ENCODE peak calls at places on chromosome 12, in eight cellular contexts. One of them, this sample, is unnamed. For H3K4me1 and H3K27me3, the result is how much of the 10 kb centered on the place peaks cover.

GRCh38 chr12:109868182-109869051 is 11.9 kb downstream of the GLTP start:
- DNase-seq in mammary epithelial cell: peak
- DNase-seq in heart left ventricle: no peak
- DNase-seq in endodermal cell: no peak
- DNase-seq in Caco-2: no peak
- DNase-seq in H1: no peak
- DNase-seq in transverse colon: no peak
- DNase-seq in PC-9: no peak
- DNase-seq in this sample: no peak

GRCh38 chr12:11949738-11950403 is 120.9 kb upstream of the BCL2L14 start:
- DNase-seq in mammary epithelial cell: peak
- DNase-seq in heart left ventricle: no peak
- DNase-seq in endodermal cell: no peak
- DNase-seq in Caco-2: no peak
- DNase-seq in H1: peak
- DNase-seq in transverse colon: no peak
- DNase-seq in PC-9: no peak
- DNase-seq in this sample: peak

GRCh38 chr12:7915911-7916403 is 20.0 kb downstream of the SLC2A3 start:
- DNase-seq in mammary epithelial cell: peak
- DNase-seq in heart left ventricle: no peak
- DNase-seq in endodermal cell: peak
- DNase-seq in Caco-2: peak
- DNase-seq in H1: peak
- DNase-seq in transverse colon: no peak
- DNase-seq in PC-9: no peak
- DNase-seq in this sample: no peak

GRCh38 chr12:13044002-13044858 is at the start of gene FAM234B:
- DNase-seq in mammary epithelial cell: peak
- DNase-seq in heart left ventricle: peak
- DNase-seq in endodermal cell: peak
- DNase-seq in Caco-2: peak
- DNase-seq in H1: peak
- DNase-seq in transverse colon: peak
- DNase-seq in PC-9: no peak
- DNase-seq in this sample: peak

GRCh38 chr12:68557011-68557715 is 53.5 kb upstream of the RAP1B start:
- DNase-seq in mammary epithelial cell: peak
- DNase-seq in heart left ventricle: no peak
- DNase-seq in endodermal cell: no peak
- DNase-seq in Caco-2: no peak
- DNase-seq in H1: no peak
- DNase-seq in transverse colon: no peak
- DNase-seq in PC-9: no peak
- DNase-seq in this sample: no peak

GRCh38 chr12:128078311-128078851 is 188.6 kb upstream of the TMEM132C start:
- DNase-seq in mammary epithelial cell: no peak
- DNase-seq in heart left ventricle: no peak
- DNase-seq in endodermal cell: no peak
- DNase-seq in Caco-2: no peak
- DNase-seq in H1: no peak
- DNase-seq in transverse colon: no peak
- DNase-seq in PC-9: no peak
- DNase-seq in this sample: no peak

GRCh38 chr12:71755146-71755892 is 656 bp downstream of the RAB21 start:
- DNase-seq in mammary epithelial cell: peak
- DNase-seq in heart left ventricle: peak
- DNase-seq in endodermal cell: no peak
- DNase-seq in Caco-2: peak
- DNase-seq in H1: no peak
- DNase-seq in transverse colon: peak
- DNase-seq in PC-9: peak
- DNase-seq in this sample: peak

GRCh38 chr12:5518584-5519365 is 86.9 kb downstream of the NTF3 start:
- DNase-seq in mammary epithelial cell: no peak
- DNase-seq in heart left ventricle: no peak
- DNase-seq in endodermal cell: peak
- DNase-seq in Caco-2: no peak
- DNase-seq in H1: peak
- DNase-seq in transverse colon: no peak
- DNase-seq in PC-9: no peak
- DNase-seq in this sample: no peak

GRCh38 chr12:118536306-118536900 is 160.0 kb downstream of the SUDS3 start:
- DNase-seq in mammary epithelial cell: no peak
- DNase-seq in heart left ventricle: no peak
- DNase-seq in endodermal cell: no peak
- DNase-seq in Caco-2: no peak
- DNase-seq in H1: no peak
- DNase-seq in transverse colon: no peak
- DNase-seq in PC-9: no peak
- DNase-seq in this sample: no peak

GRCh38 chr12:1218369-1218768 is 227.3 kb downstream of the ERC1 start:
- DNase-seq in mammary epithelial cell: no peak
- DNase-seq in heart left ventricle: no peak
- DNase-seq in endodermal cell: no peak
- DNase-seq in Caco-2: no peak
- DNase-seq in H1: no peak
- DNase-seq in transverse colon: no peak
- DNase-seq in PC-9: no peak
- DNase-seq in this sample: no peak

GRCh38 chr12:91215940-91216454 is 33.4 kb upstream of the DCN start:
- DNase-seq in mammary epithelial cell: no peak
- DNase-seq in heart left ventricle: no peak
- DNase-seq in endodermal cell: no peak
- DNase-seq in Caco-2: no peak
- DNase-seq in H1: no peak
- DNase-seq in transverse colon: no peak
- DNase-seq in PC-9: no peak
- DNase-seq in this sample: no peak

GRCh38 chr12:62882696-62883095 is 52.3 kb downstream of the PPM1H start:
- DNase-seq in mammary epithelial cell: no peak
- DNase-seq in heart left ventricle: no peak
- DNase-seq in endodermal cell: no peak
- DNase-seq in Caco-2: no peak
- DNase-seq in H1: no peak
- DNase-seq in transverse colon: no peak
- DNase-seq in PC-9: no peak
- DNase-seq in this sample: no peak

GRCh38 chr12:49345840-49346658 is 639 bp upstream of the DNAJC22 start:
- DNase-seq in mammary epithelial cell: no peak
- DNase-seq in heart left ventricle: no peak
- DNase-seq in endodermal cell: peak
- DNase-seq in Caco-2: no peak
- DNase-seq in H1: peak
- DNase-seq in transverse colon: no peak
- DNase-seq in PC-9: no peak
- DNase-seq in this sample: peak

GRCh38 chr12:31756977-31757420 is 28.2 kb upstream of the AMN1 start:
- DNase-seq in mammary epithelial cell: peak
- DNase-seq in heart left ventricle: no peak
- DNase-seq in endodermal cell: no peak
- DNase-seq in Caco-2: peak
- DNase-seq in H1: no peak
- DNase-seq in transverse colon: peak
- DNase-seq in PC-9: peak
- DNase-seq in this sample: no peak

GRCh38 chr12:42790761-42791151 is 201.2 kb upstream of the PRICKLE1 start:
- DNase-seq in mammary epithelial cell: peak
- DNase-seq in heart left ventricle: no peak
- DNase-seq in endodermal cell: peak
- DNase-seq in Caco-2: peak
- DNase-seq in H1: no peak
- DNase-seq in transverse colon: peak
- DNase-seq in PC-9: peak
- DNase-seq in this sample: no peak

GRCh38 chr12:41932470-41932991 is 212.1 kb downstream of the GXYLT1 start:
- DNase-seq in mammary epithelial cell: no peak
- DNase-seq in heart left ventricle: peak
- DNase-seq in endodermal cell: peak
- DNase-seq in Caco-2: peak
- DNase-seq in H1: peak
- DNase-seq in transverse colon: peak
- DNase-seq in PC-9: no peak
- DNase-seq in this sample: peak

GRCh38 chr12:45273717-45274271 is 57.9 kb downstream of the ANO6 start:
- DNase-seq in mammary epithelial cell: peak
- DNase-seq in heart left ventricle: no peak
- DNase-seq in endodermal cell: no peak
- DNase-seq in Caco-2: peak
- DNase-seq in H1: no peak
- DNase-seq in transverse colon: no peak
- DNase-seq in PC-9: peak
- DNase-seq in this sample: no peak

GRCh38 chr12:40692617-40693502 is 621 bp downstream of the CNTN1 start:
- DNase-seq in mammary epithelial cell: peak
- DNase-seq in heart left ventricle: no peak
- DNase-seq in endodermal cell: peak
- DNase-seq in Caco-2: no peak
- DNase-seq in H1: peak
- DNase-seq in transverse colon: no peak
- DNase-seq in PC-9: no peak
- DNase-seq in this sample: peak

GRCh38 chr12:122009741-122010140 is 11.9 kb upstream of the BCL7A start:
- DNase-seq in mammary epithelial cell: no peak
- DNase-seq in heart left ventricle: no peak
- DNase-seq in endodermal cell: no peak
- DNase-seq in Caco-2: no peak
- DNase-seq in H1: no peak
- DNase-seq in transverse colon: no peak
- DNase-seq in PC-9: no peak
- DNase-seq in this sample: no peak
- H3K4me1 ChIP-seq in mammary epithelial cell: under half
- H3K4me1 ChIP-seq in heart left ventricle: under half
- H3K4me1 ChIP-seq in endodermal cell: under half
- H3K4me1 ChIP-seq in Caco-2: under half
- H3K4me1 ChIP-seq in H1: under half
- H3K4me1 ChIP-seq in transverse colon: under half
- H3K4me1 ChIP-seq in PC-9: under half
- H3K4me1 ChIP-seq in this sample: under half

GRCh38 chr12:105426766-105427165 is 96.3 kb downstream of the C12orf75 start:
- DNase-seq in mammary epithelial cell: no peak
- DNase-seq in heart left ventricle: no peak
- DNase-seq in endodermal cell: no peak
- DNase-seq in Caco-2: peak
- DNase-seq in H1: no peak
- DNase-seq in transverse colon: no peak
- DNase-seq in PC-9: no peak
- DNase-seq in this sample: no peak

GRCh38 chr12:105423237-105423636 is 92.7 kb downstream of the C12orf75 start:
- DNase-seq in mammary epithelial cell: peak
- DNase-seq in heart left ventricle: no peak
- DNase-seq in endodermal cell: no peak
- DNase-seq in Caco-2: no peak
- DNase-seq in H1: no peak
- DNase-seq in transverse colon: no peak
- DNase-seq in PC-9: no peak
- DNase-seq in this sample: no peak

GRCh38 chr12:105423921-105424320 is 93.4 kb downstream of the C12orf75 start:
- DNase-seq in mammary epithelial cell: no peak
- DNase-seq in heart left ventricle: no peak
- DNase-seq in endodermal cell: no peak
- DNase-seq in Caco-2: no peak
- DNase-seq in H1: no peak
- DNase-seq in transverse colon: no peak
- DNase-seq in PC-9: no peak
- DNase-seq in this sample: no peak

GRCh38 chr12:105427883-105428282 is 97.4 kb downstream of the C12orf75 start:
- DNase-seq in mammary epithelial cell: peak
- DNase-seq in heart left ventricle: no peak
- DNase-seq in endodermal cell: no peak
- DNase-seq in Caco-2: no peak
- DNase-seq in H1: no peak
- DNase-seq in transverse colon: no peak
- DNase-seq in PC-9: no peak
- DNase-seq in this sample: no peak

GRCh38 chr12:105425263-105426174 is 95.0 kb downstream of the C12orf75 start:
- DNase-seq in mammary epithelial cell: no peak
- DNase-seq in heart left ventricle: no peak
- DNase-seq in endodermal cell: no peak
- DNase-seq in Caco-2: no peak
- DNase-seq in H1: no peak
- DNase-seq in transverse colon: no peak
- DNase-seq in PC-9: no peak
- DNase-seq in this sample: no peak
- H3K27me3 ChIP-seq in mammary epithelial cell: under half
- H3K27me3 ChIP-seq in heart left ventricle: under half
- H3K27me3 ChIP-seq in endodermal cell: under half
- H3K27me3 ChIP-seq in Caco-2: under half
- H3K27me3 ChIP-seq in H1: under half
- H3K27me3 ChIP-seq in transverse colon: under half
- H3K27me3 ChIP-seq in PC-9: under half
- H3K27me3 ChIP-seq in this sample: under half

DNA sequence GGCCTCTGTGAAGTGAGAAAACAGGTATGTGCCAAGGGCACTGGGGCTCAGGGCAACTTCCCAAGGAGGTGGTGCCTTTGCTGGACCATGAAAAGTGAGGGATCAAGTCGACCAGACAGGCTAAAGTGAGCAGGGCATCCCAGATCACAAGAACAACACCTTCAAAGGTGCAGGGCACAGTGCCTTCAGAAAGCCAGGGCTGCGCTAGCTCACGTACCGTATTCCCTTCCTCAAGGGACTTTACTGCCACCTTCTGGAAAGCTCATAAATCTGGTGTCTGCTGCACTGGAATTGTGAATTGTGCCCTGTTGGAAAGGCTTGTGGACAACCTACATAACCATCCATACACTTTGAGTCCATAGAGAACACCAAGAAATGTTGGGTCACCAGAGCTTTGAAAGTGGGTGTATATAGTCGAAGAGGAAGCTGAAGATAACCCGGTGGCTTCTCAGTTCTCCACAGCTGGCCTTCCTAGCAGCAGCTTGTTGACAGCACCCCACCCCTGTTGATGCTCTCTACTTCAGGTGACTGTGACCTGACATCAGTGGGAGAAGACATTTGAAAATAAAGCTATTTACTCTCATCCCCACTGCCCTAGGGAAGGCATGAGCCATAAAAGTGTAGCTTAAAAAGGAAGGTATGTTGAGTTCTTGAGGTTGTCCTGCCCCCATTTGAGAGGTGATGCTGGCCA is 24.5 kb downstream of the FIGNL2 start:
- DNase-seq in mammary epithelial cell: peak
- DNase-seq in heart left ventricle: no peak
- DNase-seq in endodermal cell: peak
- DNase-seq in Caco-2: peak
- DNase-seq in H1: no peak
- DNase-seq in transverse colon: peak
- DNase-seq in PC-9: peak
- DNase-seq in this sample: peak
- TF ChIP-seq CTCF in mammary epithelial cell: peak
- TF ChIP-seq CTCF in heart left ventricle: peak
- TF ChIP-seq CTCF in endodermal cell: peak
- TF ChIP-seq CTCF in Caco-2: peak
- TF ChIP-seq CTCF in H1: peak
- TF ChIP-seq CTCF in transverse colon: peak
- TF ChIP-seq CTCF in PC-9: peak
- TF ChIP-seq CTCF in this sample: peak

DNA sequence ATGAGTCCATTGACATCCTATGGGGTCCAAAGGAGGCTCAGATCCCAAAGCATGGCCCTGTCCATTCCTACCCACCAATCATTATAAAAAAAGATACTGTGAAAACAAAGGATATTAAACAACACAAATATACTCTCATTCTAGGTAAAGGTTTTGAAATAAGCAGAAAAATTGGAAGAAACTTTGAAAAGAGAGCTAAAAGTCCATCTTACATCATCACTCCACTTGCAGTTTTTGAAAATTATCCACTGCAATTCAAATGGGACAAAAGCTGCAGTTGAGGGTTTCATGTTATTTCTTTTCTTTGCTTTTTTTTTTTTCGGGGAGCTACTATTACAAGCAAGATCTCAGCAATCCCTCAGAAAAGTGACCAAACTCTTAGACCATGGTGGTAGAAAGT is 414.9 kb downstream of the BCAT1 start:
- DNase-seq in mammary epithelial cell: no peak
- DNase-seq in heart left ventricle: no peak
- DNase-seq in endodermal cell: no peak
- DNase-seq in Caco-2: no peak
- DNase-seq in H1: no peak
- DNase-seq in transverse colon: no peak
- DNase-seq in PC-9: no peak
- DNase-seq in this sample: no peak
- H3K4me1 ChIP-seq in mammary epithelial cell: under half
- H3K4me1 ChIP-seq in heart left ventricle: under half
- H3K4me1 ChIP-seq in endodermal cell: under half
- H3K4me1 ChIP-seq in Caco-2: under half
- H3K4me1 ChIP-seq in H1: under half
- H3K4me1 ChIP-seq in transverse colon: under half
- H3K4me1 ChIP-seq in PC-9: under half
- H3K4me1 ChIP-seq in this sample: under half